ENCODE peak calls at places on chromosome 6, in four cellular contexts. P is hepatocyte; I is fibroblast of lung; Y is CD8-positive, alpha-beta T cell. J is an unnamed sample.
A peak's percentile ranks its signal among the peaks of the same experiment; 100 is the strongest.

GRCh38 chr6:116364361-116364760 is 6.4 kb upstream of the DSE start:
- DNase-seq in Y (no peak), I (peak; percentile 18), P (no peak), J (no peak)

GRCh38 chr6:119156742-119157494 is 78.5 kb upstream of the FAM184A start:
- DNase-seq in I (no peak), P (no peak), Y (no peak), J (no peak)

GRCh38 chr6:53347921-53348435 is 772 bp downstream of the ELOVL5 start:
- DNase-seq in P (peak; percentile 81), Y (peak; percentile 32), I (peak; percentile 70), J (peak; percentile 71)

GRCh38 chr6:9581155-9581554 is 833.7 kb downstream of the TFAP2A start:
- DNase-seq in I (no peak), P (no peak), Y (no peak), J (no peak)

GRCh38 chr6:129719692-129720091 is 9.7 kb upstream of the ARHGAP18 start:
- DNase-seq in P (no peak), Y (no peak), I (no peak), J (peak; percentile 47)

GRCh38 chr6:128487055-128487454 is 33.3 kb downstream of the PTPRK start:
- DNase-seq in Y (no peak), P (peak; percentile 36), I (no peak), J (no peak)

GRCh38 chr6:15524736-15525401 is 138.0 kb downstream of the DTNBP1 start:
- DNase-seq in I (no peak), P (no peak), Y (no peak), J (no peak)

GRCh38 chr6:43738877-43739641 is 31.0 kb upstream of the VEGFA start:
- DNase-seq in P (no peak), I (no peak), Y (no peak), J (no peak)

GRCh38 chr6:133778414-133778813 is 110.5 kb upstream of the TCF21 start:
- DNase-seq in P (peak; percentile 17), I (peak; percentile 90), Y (no peak), J (no peak)

GRCh38 chr6:139753198-139753861 is 378.9 kb upstream of the CITED2 start:
- DNase-seq in P (no peak), I (peak; percentile 93), Y (no peak), J (peak; percentile 40)

GRCh38 chr6:14354919-14355572 is 237.5 kb downstream of the CD83 start:
- DNase-seq in P (peak; percentile 45), I (peak; percentile 94), Y (no peak), J (no peak)

GRCh38 chr6:117481278-117481925 is 1.1 kb upstream of the DCBLD1 start:
- DNase-seq in Y (no peak), P (peak; percentile 47), I (no peak), J (no peak)

GRCh38 chr6:21808045-21808470 is 214.5 kb downstream of the SOX4 start:
- DNase-seq in P (no peak), Y (no peak), I (peak; percentile 87), J (peak; percentile 68)

GRCh38 chr6:166473886-166474596 is 91.3 kb upstream of the MPC1 start:
- DNase-seq in I (no peak), P (no peak), Y (no peak), J (no peak)

GRCh38 chr6:45685076-45685475 is 307.3 kb upstream of the SUPT3H start:
- DNase-seq in P (no peak), Y (no peak), I (peak; percentile 45), J (peak; percentile 80)

GRCh38 chr6:148423601-148424270 is 81.1 kb downstream of the SASH1 start:
- DNase-seq in I (no peak), P (no peak), Y (no peak), J (no peak)

GRCh38 chr6:128204621-128205020 is 303.8 kb upstream of the THEMIS start:
- DNase-seq in P (no peak), Y (no peak), I (peak; percentile 63), J (peak; percentile 53)

GRCh38 chr6:551405-551804 is 105.5 kb downstream of the HUS1B start:
- DNase-seq in P (peak; percentile 49), Y (no peak), I (peak; percentile 25), J (peak; percentile 24)

GRCh38 chr6:49733680-49734079 is 10.5 kb downstream of the CRISP3 start:
- DNase-seq in I (no peak), P (no peak), Y (no peak), J (no peak)

GRCh38 chr6:118712955-118713354 is 61.6 kb upstream of the CEP85L start:
- DNase-seq in Y (no peak), P (no peak), I (peak; percentile 82), J (no peak)

GRCh38 chr6:134077301-134077700 is 24.9 kb upstream of the SLC2A12 start:
- DNase-seq in P (no peak), I (peak; percentile 91), Y (no peak), J (no peak)

GRCh38 chr6:131062245-131063027 is 609 bp downstream of the EPB41L2 start:
- DNase-seq in I (no peak), P (peak; percentile 53), Y (no peak), J (peak; percentile 41)

GRCh38 chr6:154569136-154569862 is 58.8 kb upstream of the CNKSR3 start:
- DNase-seq in P (peak; percentile 31), Y (no peak), I (no peak), J (no peak)

GRCh38 chr6:63802606-63803206 is 167.1 kb downstream of the PHF3 start:
- DNase-seq in P (no peak), I (peak; percentile 17), Y (no peak), J (no peak)

GRCh38 chr6:135149376-135149775 is 31.7 kb upstream of the MYB start:
- DNase-seq in P (no peak), I (no peak), Y (no peak), J (no peak)

GRCh38 chr6:111758608-111759293 is 114.5 kb downstream of the FYN start:
- DNase-seq in Y (no peak), I (peak; percentile 27), P (no peak), J (no peak)

GRCh38 chr6:89412071-89413005 is at the start of gene RRAGD:
- DNase-seq in P (peak; percentile 87), Y (peak; percentile 43), I (no peak), J (peak; percentile 77)

GRCh38 chr6:154380733-154381132 is 24.1 kb upstream of the IPCEF1 start:
- DNase-seq in P (no peak), I (no peak), Y (no peak), J (no peak)

GRCh38 chr6:163438298-163438939 is 23.9 kb downstream of the QKI start:
- DNase-seq in I (peak; percentile 44), Y (no peak), P (no peak), J (no peak)

GRCh38 chr6:22570185-22570551 is 802 bp downstream of the HDGFL1 start:
- DNase-seq in I (no peak), P (no peak), Y (no peak), J (no peak)

GRCh38 chr6:149961728-149962425 is 1.9 kb upstream of the ULBP1 start:
- DNase-seq in Y (no peak), I (no peak), P (no peak), J (peak; percentile 65)

GRCh38 chr6:111750753-111751684 is 122.2 kb downstream of the FYN start:
- DNase-seq in P (no peak), Y (no peak), I (peak; percentile 70), J (no peak)

GRCh38 chr6:160362556-160362955 is 14.4 kb downstream of the SLC22A3 start:
- DNase-seq in I (no peak), Y (no peak), P (no peak), J (no peak)

GRCh38 chr6:137362878-137363804 is 131.1 kb downstream of the OLIG3 start:
- DNase-seq in Y (no peak), P (no peak), I (no peak), J (no peak)

GRCh38 chr6:72952808-72953630 is 272.3 kb downstream of the KHDC1L start:
- DNase-seq in P (no peak), Y (no peak), I (peak; percentile 88), J (no peak)

GRCh38 chr6:137715589-137716045 is 151.4 kb upstream of the TNFAIP3 start:
- DNase-seq in Y (no peak), P (no peak), I (no peak), J (no peak)

GRCh38 chr6:10315631-10316145 is 99.2 kb downstream of the TFAP2A start:
- DNase-seq in Y (no peak), I (peak; percentile 16), P (no peak), J (no peak)

GRCh38 chr6:145069966-145070365 is 665.4 kb downstream of the EPM2A start:
- DNase-seq in I (peak; percentile 23), P (no peak), Y (no peak), J (no peak)

GRCh38 chr6:169617562-169617961 is 84.3 kb downstream of the WDR27 start:
- DNase-seq in I (no peak), Y (no peak), P (no peak), J (no peak)
- H3K27ac ChIP-seq in I (no peak overlapping the region), Y (no peak overlapping the region), P (no peak overlapping the region), J (peak overlapping the region; percentile 99)

GRCh38 chr6:2734517-2735076 is 16.1 kb downstream of the MYLK4 start:
- DNase-seq in Y (no peak), P (no peak), I (peak; percentile 40), J (no peak)
- H3K4me1 ChIP-seq in Y (no peaks in the 10 kb centered on the region), P (no peaks in the 10 kb centered on the region), I (no peaks in the 10 kb centered on the region), J (no peaks in the 10 kb centered on the region)

DNA sequence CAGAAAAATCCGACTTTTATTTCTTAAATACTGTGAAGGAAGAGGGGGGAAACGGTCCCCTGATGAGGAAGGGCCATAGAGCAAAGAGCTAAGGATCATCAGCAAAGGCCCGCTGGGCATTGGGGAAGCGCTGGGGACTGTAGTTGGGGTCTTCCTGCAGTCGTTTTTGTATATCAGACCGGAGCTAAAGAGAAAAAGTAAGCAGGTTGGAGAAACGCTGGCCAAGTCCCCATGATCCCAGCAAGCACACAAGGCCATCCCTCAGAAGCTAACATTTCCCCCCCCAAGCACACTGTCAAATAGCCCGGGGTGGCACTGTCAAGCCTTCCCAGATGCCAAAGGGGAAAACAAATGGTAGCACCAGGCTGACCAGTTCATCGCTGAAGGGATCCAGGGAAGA is 13.4 kb downstream of the BAG6 start:
- DNase-seq in P (no peak), Y (no peak), I (no peak), J (no peak)
- H3K27ac ChIP-seq in P (no peak overlapping the region), Y (no peak overlapping the region), I (no peak overlapping the region), J (no peak overlapping the region)

DNA sequence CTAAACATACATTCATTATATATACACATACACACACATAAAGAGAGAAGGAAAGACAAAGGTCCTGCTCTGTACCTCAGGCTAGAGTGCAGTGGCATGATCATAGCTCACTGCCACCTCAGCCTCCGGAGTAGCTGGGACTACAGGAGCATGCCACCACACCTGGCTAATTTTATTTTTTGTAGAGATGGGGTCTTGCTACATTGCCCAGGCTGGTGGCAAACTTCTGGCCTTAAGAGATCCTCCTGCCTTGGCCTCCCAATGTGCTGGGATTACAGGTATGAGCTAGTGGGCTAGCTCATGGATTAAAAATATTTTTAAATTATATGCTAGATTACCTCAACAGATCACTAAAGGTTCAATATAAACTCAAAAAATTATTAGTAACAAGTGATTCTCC is 30.3 kb downstream of the NUDT3 start:
- DNase-seq in Y (no peak), I (no peak), P (no peak), J (no peak)
- H3K4me1 ChIP-seq in Y (no peaks in the 10 kb centered on the region), I (no peaks in the 10 kb centered on the region), P (peaks cover 19% of the 10 kb centered on the region), J (peaks cover 27% of the 10 kb centered on the region)

GRCh38 chr6:34940030-34940434 is 51.0 kb downstream of the ANKS1A start:
- DNase-seq in Y (no peak), I (peak; percentile 33), P (peak; percentile 19), J (no peak)
- H3K27ac ChIP-seq in Y (no peak overlapping the region), I (no peak overlapping the region), P (peak overlapping the region; percentile 71), J (no peak overlapping the region)

GRCh38 chr6:20415304-20416062 is 13.8 kb downstream of the E2F3 start:
- DNase-seq in I (no peak), P (no peak), Y (no peak), J (no peak)
- H3K4me1 ChIP-seq in I (no peaks in the 10 kb centered on the region), P (peaks cover 11% of the 10 kb centered on the region), Y (peaks cover 29% of the 10 kb centered on the region), J (no peaks in the 10 kb centered on the region)

J was measured in SJCRH30.